ENCODE peak calls at places on chromosomes 2 and 18, in eight cellular contexts. R is left lung, H is cardiac muscle cell, U is PC-9, I is breast epithelium, V is kidney epithelial cell, T is AG10803, O is AG04450. F is an unnamed sample.

GRCh38 chr18:59180150-59180845 is 39.7 kb upstream of the GRP start:
- DNase-seq in R (no peak), H (no peak), U (no peak), I (no peak), V (no peak), T (peak; percentile 74), O (peak; percentile 8), F (no peak)

GRCh38 chr18:48792141-48792540 is 158.6 kb downstream of the SMAD7 start:
- DNase-seq in R (peak; percentile 2), H (no peak), U (no peak), I (peak; percentile 3), V (no peak), T (no peak), O (no peak), F (no peak)

GRCh38 chr2:211737282-211737681 is 801.3 kb downstream of the ERBB4 start:
- DNase-seq in R (no peak), H (no peak), U (no peak), I (no peak), V (no peak), T (no peak), O (no peak), F (no peak)

GRCh38 chr2:222882484-222882928 is 21.7 kb downstream of the ACSL3 start:
- DNase-seq in R (no peak), H (no peak), U (peak; percentile 96), I (no peak), V (no peak), T (no peak), O (no peak), F (no peak)

GRCh38 chr2:75491129-75491753 is 69.5 kb downstream of the EVA1A start:
- DNase-seq in R (no peak), H (no peak), U (no peak), I (no peak), V (no peak), T (peak; percentile 78), O (no peak), F (no peak)

GRCh38 chr2:215618145-215618544 is 182.3 kb upstream of the FN1 start:
- DNase-seq in R (no peak), H (no peak), U (no peak), I (no peak), V (no peak), T (no peak), O (no peak), F (no peak)

GRCh38 chr18:79867666-79868065 is 69.9 kb downstream of the KCNG2 start:
- DNase-seq in R (no peak), H (no peak), U (no peak), I (no peak), V (no peak), T (no peak), O (no peak), F (no peak)

GRCh38 chr2:6254446-6254845 is 562.3 kb downstream of the SOX11 start:
- DNase-seq in R (no peak), H (no peak), U (no peak), I (no peak), V (no peak), T (no peak), O (no peak), F (no peak)

GRCh38 chr2:173881466-173881865 is 83.7 kb downstream of the SP3 start:
- DNase-seq in R (no peak), H (peak; percentile 9), U (no peak), I (no peak), V (no peak), T (peak; percentile 48), O (no peak), F (no peak)

GRCh38 chr2:228180126-228181097 is 1.1 kb downstream of the SPHKAP start:
- DNase-seq in R (no peak), H (peak; percentile 71), U (no peak), I (no peak), V (no peak), T (no peak), O (no peak), F (no peak)

GRCh38 chr2:160223560-160223959 is 23.5 kb upstream of the ITGB6 start:
- DNase-seq in R (no peak), H (no peak), U (no peak), I (no peak), V (no peak), T (no peak), O (no peak), F (no peak)

GRCh38 chr2:216115224-216115582 is 6.1 kb downstream of the XRCC5 start:
- DNase-seq in R (no peak), H (no peak), U (no peak), I (no peak), V (no peak), T (no peak), O (no peak), F (no peak)

GRCh38 chr18:8097942-8098341 is 511.3 kb upstream of the RAB12 start:
- DNase-seq in R (no peak), H (no peak), U (no peak), I (no peak), V (no peak), T (no peak), O (no peak), F (no peak)

GRCh38 chr18:48035556-48035860 is 105.0 kb upstream of the SMAD2 start:
- DNase-seq in R (peak; percentile 1), H (no peak), U (no peak), I (no peak), V (no peak), T (no peak), O (no peak), F (no peak)

GRCh38 chr2:28895189-28895893 is 874 bp downstream of the WDR43 start:
- DNase-seq in R (peak; percentile 53), H (peak; percentile 13), U (peak; percentile 71), I (no peak), V (peak; percentile 44), T (peak; percentile 17), O (no peak), F (peak; percentile 46)

GRCh38 chr18:21599585-21600525 is 649 bp downstream of the ESCO1 start:
- DNase-seq in R (no peak), H (peak; percentile 79), U (peak; percentile 45), I (peak; percentile 62), V (no peak), T (peak; percentile 24), O (no peak), F (no peak)

GRCh38 chr2:163044116-163044515 is 205.5 kb upstream of the KCNH7 start:
- DNase-seq in R (no peak), H (no peak), U (no peak), I (no peak), V (peak; percentile 48), T (no peak), O (no peak), F (peak; percentile 40)

DNA sequence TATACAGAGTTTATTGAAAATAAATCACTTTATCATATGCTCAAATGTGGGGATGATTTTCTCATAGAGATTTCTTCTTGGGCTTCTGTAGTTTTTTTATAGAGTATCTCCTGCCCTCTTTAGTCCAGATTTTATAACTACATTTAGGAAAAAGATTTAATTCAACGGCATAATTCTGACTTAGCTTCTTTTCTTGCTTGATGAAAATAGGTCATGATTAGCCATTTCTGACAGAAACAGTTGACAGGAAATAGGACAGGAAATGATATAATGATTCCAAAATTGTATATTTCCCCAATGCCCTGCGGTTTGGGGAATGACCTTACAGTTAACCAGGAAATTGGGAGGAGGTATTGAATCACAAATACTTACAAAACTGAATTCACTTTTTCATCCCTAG is 1531.9 kb upstream of the ACVR2A start:
- DNase-seq in R (no peak), H (peak; percentile 8), U (no peak), I (no peak), V (no peak), T (peak; percentile 17), O (no peak), F (no peak)
- TF ChIP-seq CTCF in R (peak; percentile 16), H (peak; percentile 30), U (peak; percentile 26), I (no peak), V (peak; percentile 22), T (peak; percentile 39), O (peak; percentile 41), F (no peak)

GRCh38 chr2:42072349-42073118 is 24.7 kb downstream of the PKDCC start:
- DNase-seq in R (peak; percentile 38), H (peak; percentile 53), U (no peak), I (no peak), V (no peak), T (peak; percentile 54), O (peak; percentile 24), F (no peak)
- H3K4me3 ChIP-seq in R (no peak overlapping the region), H (no peak overlapping the region), U (no peak overlapping the region), I (no peak overlapping the region), V (no peak overlapping the region), T (no peak overlapping the region), O (no peak overlapping the region), F (no peak overlapping the region)

GRCh38 chr18:62991959-62992358 is 276.6 kb downstream of the PHLPP1 start:
- DNase-seq in R (no peak), H (no peak), U (no peak), I (no peak), V (no peak), T (no peak), O (no peak), F (no peak)
- TF ChIP-seq CTCF in R (no peak), H (no peak), U (no peak), I (no peak), V (no peak), T (no peak), O (no peak), F (no peak)

DNA sequence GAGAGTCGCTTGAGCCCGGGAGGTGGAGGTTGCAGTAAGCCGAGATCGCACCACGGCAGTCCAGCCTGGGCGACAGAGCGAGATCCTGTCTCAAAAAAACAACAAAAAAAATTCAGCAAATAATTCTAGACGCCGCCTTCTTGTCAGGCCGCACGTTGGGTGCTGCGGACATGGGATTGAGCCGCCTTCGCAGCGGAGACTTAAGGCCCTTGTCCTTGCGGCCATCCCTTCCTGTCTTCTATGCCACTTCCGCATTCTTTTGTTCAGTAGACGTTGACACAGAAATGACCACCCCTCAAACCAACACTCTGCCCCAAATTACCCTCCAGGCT is 15.8 kb downstream of the PTPN18 start:
- DNase-seq in R (peak; percentile 52), H (no peak), U (no peak), I (no peak), V (no peak), T (peak; percentile 63), O (no peak), F (no peak)
- H3K4me3 ChIP-seq in R (peak overlapping the region; percentile 92), H (peak overlapping the region; percentile 69), U (peak overlapping the region; percentile 94), I (peak overlapping the region; percentile 78), V (peak overlapping the region; percentile 70), T (peak overlapping the region; percentile 97), O (peak overlapping the region; percentile 89), F (peak overlapping the region; percentile 96)

GRCh38 chr2:205776139-205776538 is 93.8 kb downstream of the NRP2 start:
- DNase-seq in R (peak; percentile 45), H (peak; percentile 30), U (no peak), I (no peak), V (no peak), T (peak; percentile 32), O (no peak), F (no peak)
- TF ChIP-seq CTCF in R (peak; percentile 58), H (peak; percentile 68), U (peak; percentile 62), I (peak; percentile 54), V (peak; percentile 52), T (peak; percentile 60), O (peak; percentile 51), F (peak; percentile 84)

DNA sequence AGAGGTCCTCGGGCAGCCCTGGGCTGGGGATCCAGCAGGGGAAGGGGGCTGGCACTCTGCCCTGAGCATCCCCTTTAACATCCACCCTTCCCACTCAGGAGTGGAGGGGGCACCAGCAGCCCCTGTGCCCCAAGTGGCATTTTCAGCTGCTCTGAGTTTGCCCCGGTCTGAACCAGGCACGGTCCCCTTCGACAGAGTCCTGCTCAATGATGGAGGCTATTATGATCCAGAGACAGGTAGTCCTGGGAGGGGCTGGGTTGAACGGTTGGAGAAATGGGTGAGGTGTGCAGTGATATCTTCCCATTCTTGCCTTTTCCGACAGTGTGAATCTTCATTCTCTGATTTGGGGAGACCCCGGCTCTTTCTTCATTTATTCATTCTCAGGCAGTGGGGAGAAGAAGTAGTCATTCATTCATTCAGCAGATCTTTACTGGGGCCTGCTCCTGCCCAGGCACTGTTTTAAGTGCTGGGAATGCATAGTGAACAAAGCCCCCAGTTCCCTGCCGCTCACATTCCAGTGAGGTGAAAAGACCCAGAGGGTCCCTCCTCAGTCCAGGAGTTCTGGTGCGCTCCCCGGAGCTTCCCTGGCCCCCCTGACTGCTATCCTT is 1.4 kb upstream of the KHK start:
- DNase-seq in R (no peak), H (no peak), U (no peak), I (no peak), V (no peak), T (no peak), O (no peak), F (no peak)
- H3K4me3 ChIP-seq in R (peak overlapping the region; percentile 44), H (peak overlapping the region; percentile 46), U (peak overlapping the region; percentile 94), I (peak overlapping the region; percentile 68), V (peak overlapping the region; percentile 55), T (peak overlapping the region; percentile 50), O (no peak overlapping the region), F (peak overlapping the region; percentile 71)